ENCODE peak calls at places on chromosomes 1 and 21, in six cellular contexts. O, Y, Z, B, J and E are unnamed samples.

GRCh38 chr1:226664413-226665101 is 74.5 kb downstream of the ITPKB start:
- DNase-seq in O (peak; percentile 57), Y (no peak), Z (no peak), B (no peak), J (no peak), E (no peak)

GRCh38 chr1:96562094-96562493 is 159.5 kb upstream of the PTBP2 start:
- DNase-seq in O (no peak), Y (no peak), Z (no peak), B (no peak), J (no peak), E (no peak)

GRCh38 chr21:45080639-45081414 is 6.4 kb downstream of the ADARB1 start:
- DNase-seq in O (no peak), Y (no peak), Z (peak; percentile 43), B (peak; percentile 50), J (no peak), E (no peak)

GRCh38 chr1:201882665-201883132 is 6.0 kb upstream of the SHISA4 start:
- DNase-seq in O (no peak), Y (peak; percentile 47), Z (peak; percentile 64), B (no peak), J (no peak), E (no peak)

GRCh38 chr1:94927405-94928175 is 680 bp upstream of the CNN3 start:
- DNase-seq in O (no peak), Y (no peak), Z (no peak), B (no peak), J (no peak), E (peak; percentile 66)

GRCh38 chr1:149986486-149987296 is 23.8 kb downstream of the OTUD7B start:
- DNase-seq in O (no peak), Y (no peak), Z (no peak), B (no peak), J (no peak), E (no peak)

GRCh38 chr1:45067806-45068205 is 55.8 kb downstream of the UROD start:
- DNase-seq in O (no peak), Y (no peak), Z (no peak), B (no peak), J (no peak), E (no peak)

GRCh38 chr21:25857308-25858099 is 122.7 kb downstream of the GABPA start:
- DNase-seq in O (peak; percentile 24), Y (no peak), Z (no peak), B (no peak), J (no peak), E (no peak)

GRCh38 chr1:210292276-210292851 is 36.3 kb upstream of the HHAT start:
- DNase-seq in O (peak; percentile 49), Y (no peak), Z (peak; percentile 24), B (no peak), J (peak; percentile 91), E (peak; percentile 56)

GRCh38 chr1:155636397-155637153 is 26.6 kb downstream of the MSTO1 start:
- DNase-seq in O (no peak), Y (no peak), Z (no peak), B (no peak), J (no peak), E (no peak)

GRCh38 chr21:31865429-31865970 is 7.3 kb upstream of the HUNK start:
- DNase-seq in O (no peak), Y (no peak), Z (no peak), B (no peak), J (no peak), E (peak; percentile 51)

GRCh38 chr1:94962745-94963265 is 35.9 kb upstream of the CNN3 start:
- DNase-seq in O (peak; percentile 59), Y (peak; percentile 76), Z (no peak), B (no peak), J (no peak), E (no peak)

GRCh38 chr1:67256291-67257172 is 51.1 kb upstream of the IL12RB2 start:
- DNase-seq in O (no peak), Y (no peak), Z (no peak), B (no peak), J (no peak), E (no peak)

GRCh38 chr1:115183158-115183557 is 93.9 kb upstream of the TSPAN2 start:
- DNase-seq in O (no peak), Y (no peak), Z (no peak), B (no peak), J (no peak), E (no peak)

GRCh38 chr1:243734311-243734700 is 115.7 kb downstream of the AKT3 start:
- DNase-seq in O (no peak), Y (no peak), Z (no peak), B (no peak), J (no peak), E (no peak)

GRCh38 chr1:202056644-202057334 is 46.4 kb downstream of the ELF3 start:
- DNase-seq in O (no peak), Y (no peak), Z (peak; percentile 6), B (no peak), J (peak; percentile 86), E (no peak)

GRCh38 chr1:29415156-29415830 is 179.0 kb downstream of the PTPRU start:
- DNase-seq in O (no peak), Y (peak; percentile 17), Z (peak; percentile 74), B (no peak), J (no peak), E (no peak)

GRCh38 chr1:6600410-6601048 is 2.1 kb downstream of the KLHL21 start:
- DNase-seq in O (no peak), Y (no peak), Z (no peak), B (no peak), J (no peak), E (no peak)

GRCh38 chr1:118294817-118295486 is 109.9 kb upstream of the SPAG17 start:
- DNase-seq in O (no peak), Y (no peak), Z (no peak), B (no peak), J (no peak), E (no peak)

DNA sequence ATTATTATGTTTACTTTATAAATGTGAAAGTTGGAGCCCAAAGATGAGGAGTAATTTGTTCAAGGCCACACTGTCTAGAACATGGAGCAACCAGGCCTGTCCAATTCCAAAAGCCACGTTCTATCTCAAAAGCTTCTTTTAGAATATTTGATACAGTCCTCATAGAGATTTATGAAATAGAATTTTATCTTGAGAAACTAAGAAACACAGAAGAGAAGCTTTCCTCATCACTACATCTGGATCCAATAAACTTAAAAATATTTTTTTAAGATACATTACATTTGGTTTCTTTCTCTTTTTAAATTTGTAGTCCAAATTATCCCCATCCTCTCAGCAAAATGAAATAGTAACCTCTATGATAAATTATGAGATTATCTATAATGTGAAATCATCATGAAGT is 58.9 kb downstream of the DDAH1 start:
- DNase-seq in O (no peak), Y (no peak), Z (no peak), B (no peak), J (no peak), E (no peak)
- H3K4me3 ChIP-seq in O (no peak overlapping the region), Y (no peak overlapping the region), Z (no peak overlapping the region), B (no peak overlapping the region), J (no peak overlapping the region), E (no peak overlapping the region)

DNA sequence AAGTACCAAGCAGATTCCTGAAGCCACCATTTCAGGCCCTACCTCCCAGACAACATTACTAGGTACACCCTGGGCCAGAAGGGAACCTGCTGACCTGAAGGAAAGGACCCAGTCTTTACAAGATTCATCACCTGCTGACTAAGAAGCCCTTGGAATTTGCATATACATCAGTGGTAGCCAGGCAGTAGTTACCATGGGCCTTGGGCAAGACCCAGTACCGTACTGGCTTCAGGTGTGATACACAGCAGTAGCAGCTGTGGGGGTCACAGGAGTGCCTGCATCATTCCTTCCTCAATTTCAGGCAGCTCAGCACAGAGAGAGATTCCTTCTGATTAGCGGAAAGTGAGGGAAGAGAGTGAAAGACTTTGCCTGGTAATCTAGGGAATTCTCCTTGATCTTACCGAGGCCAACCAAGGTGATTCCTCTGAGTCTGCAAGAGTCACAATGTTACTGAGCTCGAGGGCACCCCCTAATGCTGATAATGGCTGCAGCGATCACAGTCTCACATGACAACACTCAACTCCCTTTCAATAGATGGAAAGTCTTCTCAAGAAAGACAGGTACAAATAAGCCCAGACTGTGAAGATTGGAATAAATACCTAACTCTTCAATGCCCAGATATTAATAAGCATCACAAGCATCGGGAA is 22.0 kb upstream of the UHMK1 start:
- DNase-seq in O (no peak), Y (no peak), Z (no peak), B (no peak), J (no peak), E (no peak)
- H3K4me3 ChIP-seq in O (no peak overlapping the region), Y (no peak overlapping the region), Z (no peak overlapping the region), B (no peak overlapping the region), J (no peak overlapping the region), E (no peak overlapping the region)

DNA sequence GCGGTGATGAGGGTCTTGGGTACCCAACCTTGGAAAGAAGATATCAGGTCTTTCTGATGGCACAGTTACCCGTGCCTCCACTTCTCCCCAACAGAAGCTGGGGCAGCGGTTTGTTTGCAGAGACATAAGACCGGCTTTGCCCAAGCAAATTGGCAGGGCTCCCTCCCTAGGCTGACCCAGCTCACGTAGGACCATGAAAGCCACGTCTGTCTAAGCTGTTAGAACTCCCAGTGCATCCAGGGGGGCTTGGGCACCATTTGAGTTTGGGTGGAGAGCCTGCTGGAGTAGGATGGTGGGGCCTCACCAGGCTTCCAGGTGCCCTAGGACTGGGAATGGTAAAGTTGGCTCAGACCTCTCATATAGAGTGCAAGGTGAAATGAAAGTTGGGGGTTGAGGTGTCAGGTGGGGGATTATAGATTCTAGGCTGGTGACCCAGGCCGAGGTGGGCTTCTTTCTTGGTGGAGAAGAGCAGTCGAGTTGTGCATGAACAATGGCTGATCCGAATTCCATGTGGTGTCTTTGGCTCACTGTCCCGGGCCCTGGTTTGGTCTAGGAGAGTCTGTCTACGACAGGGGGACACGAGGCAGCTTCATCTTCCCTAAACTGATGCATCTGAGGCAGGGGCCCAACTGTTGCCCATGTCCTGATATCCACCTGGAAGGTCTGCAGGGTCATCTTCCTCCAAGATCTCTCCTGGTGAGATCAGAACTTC is 3.4 kb downstream of the POU3F1 start:
- DNase-seq in O (no peak), Y (no peak), Z (no peak), B (no peak), J (peak; percentile 30), E (no peak)
- H3K4me3 ChIP-seq in O (no peak overlapping the region), Y (no peak overlapping the region), Z (no peak overlapping the region), B (no peak overlapping the region), J (no peak overlapping the region), E (peak overlapping the region; percentile 47)

GRCh38 chr1:89826594-89826993 is 5.8 kb downstream of the LRRC8D start:
- DNase-seq in O (no peak), Y (no peak), Z (no peak), B (no peak), J (no peak), E (no peak)

GRCh38 chr1:89822999-89823628 is 2.3 kb downstream of the LRRC8D start:
- DNase-seq in O (no peak), Y (no peak), Z (peak; percentile 56), B (no peak), J (no peak), E (no peak)

GRCh38 chr1:89822109-89822962 is 1.5 kb downstream of the LRRC8D start:
- DNase-seq in O (no peak), Y (peak; percentile 10), Z (peak; percentile 49), B (no peak), J (no peak), E (no peak)

GRCh38 chr1:89821322-89822108 is 683 bp downstream of the LRRC8D start:
- DNase-seq in O (peak; percentile 16), Y (peak; percentile 79), Z (peak; percentile 79), B (peak; percentile 49), J (peak; percentile 93), E (no peak)

DNA sequence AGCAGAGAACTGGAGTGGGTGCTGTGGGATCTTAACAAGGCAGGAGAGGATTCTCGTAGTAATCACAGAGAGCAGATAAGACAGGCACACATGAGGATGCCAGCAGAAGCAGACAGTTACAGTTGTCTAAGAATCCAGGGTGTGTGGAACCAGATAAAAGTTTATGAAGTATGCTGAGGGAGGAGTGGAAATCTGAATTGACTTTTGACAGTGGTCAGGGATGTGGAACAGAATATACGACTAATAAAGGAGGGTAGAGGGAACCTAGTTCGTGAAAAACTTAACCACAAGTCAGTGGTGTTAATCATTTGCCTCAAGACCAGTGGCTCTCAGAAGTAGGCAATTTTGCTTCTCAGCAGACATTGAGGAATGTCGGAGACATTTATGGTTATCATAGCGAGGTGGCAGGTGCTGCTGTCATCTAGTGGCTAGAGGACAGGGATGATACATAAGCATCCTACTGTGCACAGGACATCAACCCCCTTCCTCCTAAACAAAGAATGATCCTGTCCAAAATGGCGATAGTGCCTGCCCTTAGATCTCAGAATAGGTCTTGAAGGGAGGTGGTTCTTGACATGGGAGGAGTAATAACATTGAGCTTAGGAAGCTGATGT is 3.0 kb downstream of the LRRC8D start:
- DNase-seq in O (no peak), Y (no peak), Z (peak; percentile 80), B (no peak), J (no peak), E (no peak)
- H3K4me3 ChIP-seq in O (no peak overlapping the region), Y (no peak overlapping the region), Z (peak overlapping the region; percentile 77), B (no peak overlapping the region), J (no peak overlapping the region), E (no peak overlapping the region)